ENCODE peak calls at places on chromosomes 12 and 14, in ten cellular contexts. K is C1 segment of cervical spinal cord; O is RCC 7860; Z is coronary artery; S is kidney tubule cell; W is testis; M is activated CD4-positive, alpha-beta memory T cell treated with anti-CD3 and anti-CD28 coated beads for 36 hours; I is NCI-H1092; U is CD4-positive, CD25-positive, alpha-beta regulatory T cell; C is T-helper 17 cell. F is an unnamed sample.

GRCh38 chr12:68428724-68429580 is 96.8 kb upstream of the MDM1 start:
- DNase-seq in M (no peak), C (no peak), U (no peak), K (no peak), S (peak; percentile 76), O (peak; percentile 57), I (no peak), W (no peak), Z (no peak), F (peak; percentile 18)

GRCh38 chr12:48183091-48183875 is at the start of gene CCDC184:
- DNase-seq in M (peak; percentile 82), U (peak; percentile 75), O (no peak), W (peak; percentile 87), S (peak; percentile 75), Z (peak; percentile 81), K (peak; percentile 48), C (peak; percentile 57), I (peak; percentile 88), F (peak; percentile 77)

GRCh38 chr14:104980601-104981531 is 2.7 kb upstream of the AHNAK2 start:
- DNase-seq in M (no peak), O (no peak), Z (no peak), I (no peak), W (no peak), S (no peak), C (no peak), U (no peak), K (no peak), F (no peak)

GRCh38 chr14:44204061-44204815 is 302.8 kb downstream of the FSCB start:
- DNase-seq in W (no peak), M (no peak), K (no peak), I (no peak), C (no peak), S (no peak), U (no peak), O (peak; percentile 16), Z (no peak), F (peak; percentile 57)

GRCh38 chr12:123849517-123849916 is 87.4 kb downstream of the DNAH10 start:
- DNase-seq in M (no peak), O (no peak), Z (peak; percentile 11), S (no peak), I (no peak), U (no peak), K (no peak), W (no peak), C (no peak), F (no peak)

GRCh38 chr12:22377731-22378496 is 43.4 kb upstream of the ST8SIA1 start:
- DNase-seq in M (no peak), U (no peak), C (no peak), O (no peak), K (no peak), Z (no peak), I (no peak), S (no peak), W (no peak), F (no peak)

GRCh38 chr12:127903146-127903545 is 363.8 kb upstream of the TMEM132C start:
- DNase-seq in K (no peak), U (no peak), C (no peak), W (no peak), I (no peak), S (no peak), M (no peak), O (no peak), Z (no peak), F (peak; percentile 67)

GRCh38 chr14:23183479-23183878 is at the start of gene SLC7A8:
- DNase-seq in M (peak; percentile 41), W (peak; percentile 88), O (no peak), U (no peak), K (no peak), I (no peak), C (peak; percentile 13), Z (no peak), S (peak; percentile 19), F (no peak)

GRCh38 chr14:64826845-64827244 is 52.9 kb downstream of the SPTB start:
- DNase-seq in W (no peak), C (no peak), U (no peak), O (no peak), I (no peak), K (no peak), S (no peak), M (no peak), Z (no peak), F (no peak)

GRCh38 chr12:7129647-7130536 is at the start of gene CLSTN3:
- DNase-seq in K (peak; percentile 51), O (no peak), C (peak; percentile 82), I (peak; percentile 82), Z (peak; percentile 83), S (peak; percentile 80), M (peak; percentile 91), W (peak; percentile 89), U (peak; percentile 86), F (peak; percentile 65)

GRCh38 chr12:44295958-44296623 is 460.2 kb downstream of the TMEM117 start:
- DNase-seq in C (no peak), Z (no peak), W (no peak), S (no peak), K (no peak), I (no peak), M (no peak), O (no peak), U (no peak), F (no peak)

GRCh38 chr14:73977896-73978295 is 27.8 kb downstream of the COQ6 start:
- DNase-seq in O (no peak), S (peak; percentile 11), C (no peak), K (no peak), W (no peak), Z (no peak), I (no peak), U (no peak), M (no peak), F (no peak)